ENCODE peak calls at places on chromosomes 4 and X, in four cellular contexts. G is effector memory CD4-positive, alpha-beta T cell; M is sigmoid colon; F is Panc1. I is an unnamed sample. For H3K4me1, the result is how much of the 10 kb centered on the place peaks cover.

GRCh38 chrX:77679145-77679544 is 106.9 kb downstream of the ATRX start:
- DNase-seq in G (no peak), M (no peak), F (no peak), I (no peak)

GRCh38 chrX:789096-789495 is 158.5 kb downstream of the SHOX start:
- DNase-seq in G (no peak), M (no peak), F (no peak), I (no peak)

GRCh38 chrX:56811599-56811998 is 82.6 kb downstream of the NBDY start:
- DNase-seq in G (no peak), M (no peak), F (no peak), I (no peak)

GRCh38 chr4:54971474-54971950 is 153.9 kb downstream of the KDR start:
- DNase-seq in G (no peak), M (no peak), F (peak), I (no peak)

GRCh38 chrX:23810279-23810678 is 27.3 kb downstream of the SAT1 start:
- DNase-seq in G (no peak), M (no peak), F (no peak), I (no peak)

GRCh38 chr4:73741140-73741749 is 876 bp downstream of the CXCL8 start:
- DNase-seq in G (no peak), M (no peak), F (no peak), I (no peak)

GRCh38 chr4:39308576-39308975 is 57.6 kb downstream of the RFC1 start:
- DNase-seq in G (no peak), M (no peak), F (no peak), I (no peak)

GRCh38 chr4:122606364-122607043 is 14.4 kb downstream of the IL21 start:
- DNase-seq in G (no peak), M (no peak), F (no peak), I (no peak)

GRCh38 chrX:46865281-46865680 is 28.4 kb downstream of the RP2 start:
- DNase-seq in G (no peak), M (no peak), F (peak), I (no peak)

GRCh38 chr4:174714393-174715211 is 114.4 kb downstream of the GLRA3 start:
- DNase-seq in G (no peak), M (peak), F (peak), I (no peak)

GRCh38 chr4:104394409-104394813 is 100.3 kb downstream of the CXXC4 start:
- DNase-seq in G (no peak), M (no peak), F (no peak), I (no peak)

DNA sequence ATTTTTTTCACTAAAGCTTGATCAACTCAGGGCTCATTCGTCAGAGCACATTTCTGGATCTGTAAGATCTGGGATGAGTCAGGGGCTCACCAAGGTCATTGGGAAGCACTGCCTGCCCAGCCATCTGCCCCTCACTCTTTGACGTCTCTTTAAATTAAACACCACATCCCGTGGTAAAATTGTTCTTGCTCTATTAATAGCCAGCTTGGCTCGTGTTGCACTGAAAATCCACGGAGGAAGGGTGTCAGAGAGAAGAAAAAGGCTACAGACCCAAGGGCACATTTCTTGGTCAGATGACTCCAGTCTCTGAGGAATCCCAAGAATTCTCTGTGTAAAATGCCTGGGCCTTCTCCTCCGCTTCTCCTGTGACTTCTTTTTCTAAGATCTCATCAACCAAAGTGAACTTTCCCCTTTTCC is 45.7 kb upstream of the GATB start:
- DNase-seq in G (no peak), M (no peak), F (no peak), I (no peak)
- H3K4me3 ChIP-seq in G (no peak), M (no peak), F (no peak), I (no peak)

DNA sequence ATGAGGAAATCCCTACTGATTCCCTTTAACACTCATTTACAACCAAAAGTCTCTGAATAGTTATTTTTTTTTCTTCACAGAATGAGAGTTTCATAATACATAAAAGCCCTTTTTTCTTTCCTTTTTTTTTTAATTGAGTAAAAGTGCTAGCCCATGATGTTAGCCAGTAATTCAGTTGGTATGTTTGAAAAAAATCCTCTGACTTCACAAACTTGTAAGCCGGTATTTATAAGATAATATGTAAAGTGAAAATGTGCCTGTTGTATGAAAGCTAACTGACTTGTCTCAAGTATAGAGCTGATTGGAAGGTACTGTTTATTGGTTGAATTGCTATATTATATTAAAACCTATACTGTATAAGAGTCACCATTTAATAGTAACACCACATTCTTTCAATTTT is 70.2 kb upstream of the NEIL3 start:
- DNase-seq in G (no peak), M (no peak), F (no peak), I (no peak)
- H3K4me1 ChIP-seq in G (under half), M (under half), F (under half), I (under half)

GRCh38 chrX:6782831-6783230 is 247.9 kb upstream of the VCX3A start:
- DNase-seq in G (no peak), M (no peak), F (no peak), I (no peak)

GRCh38 chrX:6777211-6778002 is 242.5 kb upstream of the VCX3A start:
- DNase-seq in G (no peak), M (no peak), F (no peak), I (no peak)

GRCh38 chrX:6778547-6779231 is 243.8 kb upstream of the VCX3A start:
- DNase-seq in G (no peak), M (no peak), F (no peak), I (no peak)
- H3K4me3 ChIP-seq in G (no peak), M (no peak), F (no peak), I (no peak)

GRCh38 chrX:19863237-19864223 is 23.9 kb downstream of the SH3KBP1 start:
- DNase-seq in G (no peak), M (no peak), F (no peak), I (no peak)
- H3K4me1 ChIP-seq in G (under half), M (under half), F (under half), I (under half)

DNA sequence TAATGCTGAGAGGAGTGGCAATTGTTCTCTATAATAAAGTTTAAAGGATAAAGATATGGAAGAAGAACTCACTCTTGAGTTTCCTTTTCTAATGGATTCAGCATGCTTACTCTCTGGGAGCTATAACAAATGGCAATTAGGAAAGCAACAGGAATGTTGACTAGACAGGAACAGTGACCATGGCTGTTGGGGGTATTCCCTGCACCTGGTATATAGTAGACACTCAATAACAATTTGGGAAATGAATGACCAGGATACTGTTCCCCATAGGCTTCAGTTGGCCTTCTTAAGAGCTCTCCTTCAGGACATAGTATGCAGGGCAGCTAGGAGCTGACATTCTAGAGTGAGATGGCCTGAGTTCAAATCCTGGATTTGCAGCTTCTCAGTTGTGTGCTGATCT is 1.8 kb downstream of the LIMCH1 start:
- DNase-seq in G (no peak), M (no peak), F (no peak), I (no peak)
- H3K4me3 ChIP-seq in G (no peak), M (no peak), F (no peak), I (peak)

DNA sequence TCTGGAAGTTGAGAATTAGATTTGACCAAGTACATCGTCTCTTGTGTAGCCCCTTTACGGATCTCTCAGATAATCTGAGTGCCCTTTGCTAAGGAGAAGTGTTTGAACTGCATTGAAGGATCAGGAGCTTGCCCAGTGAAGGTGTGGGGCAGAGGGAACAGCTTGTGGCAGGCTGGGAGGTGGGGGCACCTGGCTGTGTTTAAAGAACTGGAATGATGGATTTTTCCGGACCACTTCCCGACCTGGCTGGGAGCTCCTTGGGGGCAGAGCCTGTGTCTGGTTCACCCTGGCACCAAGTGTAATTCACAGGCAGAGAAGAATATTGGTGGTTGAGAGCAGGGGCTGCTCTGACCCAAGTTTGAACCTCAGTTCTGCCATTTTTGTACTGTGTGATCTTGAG is 18.4 kb downstream of the TBC1D14 start:
- DNase-seq in G (no peak), M (no peak), F (no peak), I (no peak)
- H3K4me1 ChIP-seq in G (under half), M (under half), F (under half), I (under half)

GRCh38 chr4:173073939-173074500 is 94.6 kb upstream of the GALNT7 start:
- DNase-seq in G (no peak), M (no peak), F (no peak), I (no peak)

GRCh38 chr4:173076903-173077629 is 91.5 kb upstream of the GALNT7 start:
- DNase-seq in G (no peak), M (no peak), F (no peak), I (no peak)

DNA sequence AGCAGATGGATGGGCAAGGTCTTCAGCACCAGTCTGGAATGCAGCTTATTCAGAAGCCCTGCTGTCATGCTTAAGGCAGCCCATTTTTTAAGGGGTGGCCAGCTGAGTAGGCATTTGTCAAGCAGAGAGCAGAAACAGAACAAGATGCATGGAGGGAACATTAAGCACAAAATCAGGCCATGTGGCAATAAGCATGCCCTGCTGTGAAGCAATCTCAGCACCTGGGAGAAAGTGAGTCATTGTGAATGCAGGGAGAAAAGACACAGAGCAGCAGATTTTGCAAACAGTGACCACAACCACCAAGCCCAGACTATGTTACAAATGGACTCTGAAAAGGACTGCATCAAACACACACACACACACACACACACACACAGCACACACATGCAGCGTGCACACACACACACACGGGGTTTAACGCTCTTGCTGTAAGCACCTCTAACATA is 94.1 kb upstream of the GALNT7 start:
- DNase-seq in G (no peak), M (no peak), F (peak), I (no peak)
- H3K4me3 ChIP-seq in G (no peak), M (no peak), F (no peak), I (no peak)

GRCh38 chr4:156950090-156950489 is 21.5 kb downstream of the PDGFC start:
- DNase-seq in G (no peak), M (no peak), F (no peak), I (no peak)
- H3K4me1 ChIP-seq in G (under half), M (half or more), F (half or more), I (half or more)

GRCh38 chrX:154404625-154405192 is 4.3 kb downstream of the DNASE1L1 start:
- DNase-seq in G (no peak), M (peak), F (no peak), I (no peak)
- H3K4me3 ChIP-seq in G (no peak), M (no peak), F (no peak), I (no peak)

GRCh38 chr4:113614414-113614813 is 147.1 kb downstream of the CAMK2D start:
- DNase-seq in G (no peak), M (no peak), F (no peak), I (no peak)

GRCh38 chr4:113607147-113607720 is 154.3 kb downstream of the CAMK2D start:
- DNase-seq in G (no peak), M (no peak), F (no peak), I (no peak)

GRCh38 chr4:113613503-113613902 is 148.0 kb downstream of the CAMK2D start:
- DNase-seq in G (no peak), M (no peak), F (no peak), I (no peak)

GRCh38 chr4:113607998-113608397 is 153.5 kb downstream of the CAMK2D start:
- DNase-seq in G (no peak), M (no peak), F (no peak), I (no peak)

DNA sequence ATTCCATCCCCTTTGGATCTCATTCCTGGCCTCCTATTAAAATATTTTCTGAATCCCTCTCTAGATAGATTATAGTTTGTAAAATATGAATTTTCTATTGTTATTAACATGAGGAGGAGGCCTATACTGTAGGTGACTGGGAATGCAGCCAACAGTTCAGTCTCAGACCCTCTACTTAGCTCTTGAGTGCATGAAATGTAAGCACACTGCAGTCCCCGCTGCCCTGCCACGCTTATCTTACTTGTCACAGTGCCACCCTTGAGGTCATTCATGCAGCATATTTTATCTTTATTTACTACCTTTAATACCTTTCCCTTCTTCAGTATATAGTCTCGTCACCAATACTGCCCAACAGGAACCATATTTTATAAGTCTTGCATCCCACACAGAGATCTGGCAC is 151.0 kb downstream of the CAMK2D start:
- DNase-seq in G (no peak), M (no peak), F (no peak), I (no peak)
- H3K4me1 ChIP-seq in G (under half), M (under half), F (under half), I (under half)